ENCODE peak calls at places on chromosomes 3 and 15, in five cellular contexts. I is GM23248, D is PC-3, T is fibroblast of lung, Z is PC-9. H is an unnamed sample.
A peak's percentile ranks its signal among the peaks of the same experiment; 100 is the strongest.

GRCh38 chr15:27456807-27457206 is 485.8 kb downstream of the GABRG3 start:
- DNase-seq in I (no peak), D (no peak), T (no peak), Z (no peak), H (no peak)

GRCh38 chr3:100261481-100261903 is 700 bp downstream of the TBC1D23 start:
- DNase-seq in I (no peak), D (no peak), T (no peak), Z (no peak), H (no peak)

GRCh38 chr3:2655229-2655701 is 454.9 kb downstream of the IL5RA start:
- DNase-seq in I (no peak), D (no peak), T (no peak), Z (no peak), H (no peak)

GRCh38 chr3:140164922-140165590 is 230.1 kb downstream of the CLSTN2 start:
- DNase-seq in I (no peak), D (peak; percentile 2), T (peak; percentile 49), Z (no peak), H (no peak)

GRCh38 chr15:81239190-81239589 is 42.5 kb downstream of the IL16 start:
- DNase-seq in I (peak; percentile 59), D (no peak), T (peak; percentile 39), Z (no peak), H (no peak)

GRCh38 chr15:85583404-85584390 is 203.3 kb downstream of the AKAP13 start:
- DNase-seq in I (no peak), D (peak; percentile 77), T (peak; percentile 70), Z (peak; percentile 89), H (no peak)

GRCh38 chr3:33826688-33827087 is 28.3 kb downstream of the PDCD6IP start:
- DNase-seq in I (peak; percentile 86), D (no peak), T (peak; percentile 61), Z (no peak), H (no peak)

GRCh38 chr3:107704477-107704876 is 181.7 kb downstream of the BBX start:
- DNase-seq in I (peak; percentile 58), D (no peak), T (peak; percentile 60), Z (no peak), H (no peak)

GRCh38 chr3:127750226-127751031 is 71.9 kb downstream of the MGLL start:
- DNase-seq in I (peak; percentile 92), D (peak; percentile 79), T (peak; percentile 83), Z (peak; percentile 84), H (no peak)

GRCh38 chr15:94924971-94925593 is 693.7 kb downstream of the MCTP2 start:
- DNase-seq in I (no peak), D (no peak), T (no peak), Z (no peak), H (no peak)

GRCh38 chr3:125479091-125479490 is 40.9 kb downstream of the SNX4 start:
- DNase-seq in I (peak; percentile 23), D (no peak), T (peak; percentile 11), Z (no peak), H (no peak)

GRCh38 chr15:77870195-77871065 is 207.1 kb downstream of the TBC1D2B start:
- DNase-seq in I (peak; percentile 71), D (peak; percentile 73), T (peak; percentile 39), Z (peak; percentile 45), H (no peak)

GRCh38 chr3:42101048-42101447 is 9.9 kb downstream of the TRAK1 start:
- DNase-seq in I (peak; percentile 91), D (peak; percentile 24), T (peak; percentile 76), Z (no peak), H (no peak)

GRCh38 chr3:25849641-25850040 is 59.8 kb downstream of the OXSM start:
- DNase-seq in I (peak; percentile 61), D (peak; percentile 37), T (peak; percentile 35), Z (no peak), H (no peak)

GRCh38 chr3:187852842-187853727 is 107.8 kb upstream of the BCL6 start:
- DNase-seq in I (peak; percentile 21), D (no peak), T (peak; percentile 26), Z (peak; percentile 26), H (no peak)

GRCh38 chr3:129046037-129046731 is 14.4 kb upstream of the GP9 start:
- DNase-seq in I (peak; percentile 17), D (no peak), T (no peak), Z (no peak), H (no peak)

GRCh38 chr3:180184806-180185205 is 148.1 kb upstream of the PEX5L start:
- DNase-seq in I (peak; percentile 27), D (no peak), T (no peak), Z (no peak), H (no peak)

GRCh38 chr3:73513260-73513659 is 111.5 kb downstream of the PDZRN3 start:
- DNase-seq in I (no peak), D (no peak), T (no peak), Z (no peak), H (no peak)

GRCh38 chr3:150180349-150180748 is 209.7 kb upstream of the PFN2 start:
- DNase-seq in I (peak; percentile 21), D (peak; percentile 19), T (peak; percentile 78), Z (no peak), H (peak; percentile 32)

GRCh38 chr3:75180235-75180944 is 483.7 kb upstream of the FRG2C start:
- DNase-seq in I (no peak), D (no peak), T (no peak), Z (no peak), H (no peak)

GRCh38 chr15:73560501-73561117 is 72.6 kb downstream of the NPTN start:
- DNase-seq in I (peak; percentile 76), D (peak; percentile 79), T (peak; percentile 54), Z (peak; percentile 51), H (peak; percentile 80)

GRCh38 chr3:70982700-70983140 is 600.8 kb downstream of the FOXP1 start:
- DNase-seq in I (peak; percentile 93), D (peak; percentile 97), T (peak; percentile 86), Z (peak; percentile 89), H (no peak)

GRCh38 chr3:185416513-185416912 is 53.6 kb downstream of the MAP3K13 start:
- DNase-seq in I (no peak), D (no peak), T (no peak), Z (no peak), H (no peak)

GRCh38 chr3:31979006-31979697 is 1.9 kb downstream of the OSBPL10 start:
- DNase-seq in I (no peak), D (no peak), T (no peak), Z (no peak), H (no peak)

GRCh38 chr15:69380100-69380725 is 33.9 kb upstream of the KIF23 start:
- DNase-seq in I (peak; percentile 46), D (peak; percentile 13), T (no peak), Z (no peak), H (no peak)

GRCh38 chr15:65089206-65089824 is 12.8 kb downstream of the KBTBD13 start:
- DNase-seq in I (no peak), D (no peak), T (no peak), Z (no peak), H (no peak)

GRCh38 chr15:85379403-85380131 is 836 bp upstream of the AKAP13 start:
- DNase-seq in I (peak; percentile 58), D (peak; percentile 33), T (no peak), Z (no peak), H (no peak)

GRCh38 chr3:52385157-52385556 is 59.7 kb downstream of the SEMA3G start:
- DNase-seq in I (peak; percentile 40), D (peak; percentile 63), T (peak; percentile 20), Z (peak; percentile 48), H (no peak)

GRCh38 chr3:32872487-32873382 is 54.9 kb downstream of the TRIM71 start:
- DNase-seq in I (peak; percentile 31), D (peak; percentile 60), T (peak; percentile 46), Z (no peak), H (no peak)

GRCh38 chr3:184262166-184262926 is 993 bp upstream of the CAMK2N2 start:
- DNase-seq in I (peak; percentile 22), D (no peak), T (no peak), Z (no peak), H (no peak)
- TF ChIP-seq EZH2 in I (no peak), D (no peak), T (peak; percentile 79), Z (no peak), H (peak; percentile 55)

GRCh38 chr3:64489361-64490044 is 198.3 kb downstream of the ADAMTS9 start:
- DNase-seq in I (no peak), D (no peak), T (peak; percentile 22), Z (no peak), H (no peak)
- TF ChIP-seq EZH2 in I (no peak), D (no peak), T (no peak), Z (no peak), H (no peak)

GRCh38 chr15:76648732-76649444 is 256.3 kb downstream of the SCAPER start:
- DNase-seq in I (no peak), D (no peak), T (no peak), Z (no peak), H (no peak)
- TF ChIP-seq EZH2 in I (no peak), D (no peak), T (no peak), Z (no peak), H (no peak)

GRCh38 chr15:88256261-88257230 is at the start of gene NTRK3:
- DNase-seq in I (peak; percentile 44), D (no peak), T (peak; percentile 56), Z (no peak), H (no peak)

GRCh38 chr15:88255496-88256171 is 905 bp downstream of the NTRK3 start:
- DNase-seq in I (peak; percentile 82), D (no peak), T (peak; percentile 77), Z (no peak), H (no peak)

GRCh38 chr15:88255109-88255495 is 1.4 kb downstream of the NTRK3 start:
- DNase-seq in I (no peak), D (no peak), T (no peak), Z (no peak), H (no peak)

GRCh38 chr15:88258021-88258641 is 1.6 kb upstream of the NTRK3 start:
- DNase-seq in I (peak; percentile 32), D (no peak), T (peak; percentile 27), Z (no peak), H (no peak)

DNA sequence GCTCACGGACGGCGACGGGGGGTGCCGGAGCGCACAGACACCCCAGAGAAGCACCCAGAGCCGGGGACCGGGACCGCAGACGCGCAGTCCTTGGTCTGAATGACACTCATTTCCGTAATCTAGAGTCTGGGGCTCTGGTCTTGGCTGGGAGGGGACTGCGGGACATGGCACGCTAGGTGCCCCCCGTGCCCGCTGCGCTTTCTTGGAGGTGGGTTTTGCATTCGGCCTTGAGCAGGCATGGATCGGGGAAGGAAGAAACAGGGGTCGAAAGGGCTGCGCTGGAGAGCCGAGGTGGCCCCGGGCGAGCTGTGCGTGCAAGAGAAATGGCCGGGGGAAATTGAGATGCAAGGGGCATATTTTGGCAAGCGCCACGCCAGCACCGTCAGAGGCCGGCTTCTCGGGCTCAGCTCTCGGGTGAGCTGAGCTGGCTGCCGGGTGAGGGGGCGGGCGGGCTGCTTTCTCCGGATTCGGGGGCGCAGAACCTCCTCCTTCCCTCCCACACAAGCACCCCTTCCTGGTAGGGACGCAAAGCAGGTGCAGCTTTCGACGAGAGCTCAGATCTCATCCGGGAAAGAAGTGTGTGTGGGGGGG is 867 bp upstream of the NTRK3 start:
- DNase-seq in I (peak; percentile 16), D (no peak), T (peak; percentile 25), Z (no peak), H (no peak)
- TF ChIP-seq EZH2 in I (no peak), D (no peak), T (peak; percentile 77), Z (no peak), H (peak; percentile 78)

GRCh38 chr3:54087581-54088410 is 34.6 kb upstream of the CACNA2D3 start:
- DNase-seq in I (peak; percentile 14), D (no peak), T (peak; percentile 1), Z (no peak), H (no peak)
- TF ChIP-seq EZH2 in I (no peak), D (no peak), T (no peak), Z (no peak), H (no peak)